ENCODE peak calls at places on chromosomes 12 and 14, in seven cellular contexts. U is tibial artery, X is type B pancreatic cell, O is body of pancreas, H is lower leg skin, N is foreskin fibroblast, F is AG10803. L is an unnamed sample.

GRCh38 chr12:57545809-57546437 is 1.1 kb downstream of the DCTN2 start:
- DNase-seq in U (no peak), X (no peak), O (no peak), H (no peak), N (no peak), F (no peak), L (no peak)

GRCh38 chr12:127083028-127083949 is 1183.7 kb upstream of the TMEM132C start:
- DNase-seq in U (no peak), X (no peak), O (peak), H (no peak), N (peak), F (peak), L (peak)

GRCh38 chr12:4289334-4289878 is 15.8 kb downstream of the CCND2 start:
- DNase-seq in U (no peak), X (no peak), O (no peak), H (no peak), N (no peak), F (no peak), L (no peak)

GRCh38 chr14:83798421-83798820 is 1731.5 kb upstream of the FLRT2 start:
- DNase-seq in U (no peak), X (no peak), O (no peak), H (no peak), N (no peak), F (no peak), L (no peak)

GRCh38 chr12:39402922-39403321 is 40.0 kb downstream of the KIF21A start:
- DNase-seq in U (no peak), X (no peak), O (no peak), H (no peak), N (no peak), F (no peak), L (peak)

GRCh38 chr14:20857630-20858261 is 33.4 kb upstream of the RNASE3 start:
- DNase-seq in U (peak), X (no peak), O (peak), H (peak), N (peak), F (peak), L (peak)

GRCh38 chr12:70733385-70733784 is 96.2 kb upstream of the PTPRB start:
- DNase-seq in U (no peak), X (no peak), O (no peak), H (no peak), N (peak), F (peak), L (peak)

GRCh38 chr12:19971396-19971802 is 396.9 kb upstream of the PDE3A start:
- DNase-seq in U (no peak), X (peak), O (peak), H (no peak), N (no peak), F (peak), L (peak)

GRCh38 chr14:104227806-104228205 is 89.4 kb downstream of the KIF26A start:
- DNase-seq in U (no peak), X (no peak), O (no peak), H (no peak), N (no peak), F (no peak), L (no peak)

GRCh38 chr12:121811434-121812319 is 7.9 kb downstream of the SETD1B start:
- DNase-seq in U (no peak), X (peak), O (peak), H (no peak), N (peak), F (peak), L (peak)

GRCh38 chr14:56147980-56148901 is 30.0 kb downstream of the PELI2 start:
- DNase-seq in U (no peak), X (no peak), O (no peak), H (no peak), N (no peak), F (no peak), L (no peak)

GRCh38 chr12:103855896-103856657 is 15.0 kb upstream of the NT5DC3 start:
- DNase-seq in U (no peak), X (no peak), O (no peak), H (no peak), N (no peak), F (no peak), L (peak)

GRCh38 chr12:93921511-93921910 is 226.9 kb upstream of the PLXNC1 start:
- DNase-seq in U (no peak), X (no peak), O (no peak), H (no peak), N (no peak), F (no peak), L (no peak)

GRCh38 chr12:95551305-95551704 is at the start of gene USP44:
- DNase-seq in U (no peak), X (no peak), O (no peak), H (no peak), N (no peak), F (no peak), L (no peak)

GRCh38 chr12:3888654-3889053 is 15.5 kb upstream of the PARP11 start:
- DNase-seq in U (no peak), X (no peak), O (no peak), H (no peak), N (no peak), F (no peak), L (no peak)

GRCh38 chr14:66568220-66568619 is 60.3 kb downstream of the GPHN start:
- DNase-seq in U (no peak), X (no peak), O (no peak), H (no peak), N (no peak), F (no peak), L (peak)

DNA sequence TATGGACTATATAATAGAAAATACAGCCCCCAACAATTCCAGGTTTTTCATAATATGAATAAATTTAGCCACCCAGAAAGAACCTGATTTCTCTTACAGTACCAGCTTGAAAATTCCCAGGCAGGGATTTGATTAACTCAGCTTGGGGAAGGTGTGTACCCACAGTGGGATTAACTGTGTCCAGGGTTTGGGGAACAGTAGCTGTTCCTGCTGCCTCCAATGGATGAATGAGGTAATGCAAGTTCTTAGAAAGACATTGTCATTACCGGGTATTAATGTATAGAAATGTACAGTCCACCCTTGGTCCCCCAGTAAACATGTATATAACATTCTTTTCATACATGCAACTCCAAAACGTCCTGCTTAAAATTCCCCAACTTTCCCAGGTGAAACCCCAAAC is 115.6 kb downstream of the LRIG3 start:
- DNase-seq in U (no peak), X (no peak), O (no peak), H (no peak), N (no peak), F (no peak), L (no peak)
- TF ChIP-seq CTCF in U (no peak), X (peak), O (peak), H (no peak), N (peak), F (peak), L (peak)

DNA sequence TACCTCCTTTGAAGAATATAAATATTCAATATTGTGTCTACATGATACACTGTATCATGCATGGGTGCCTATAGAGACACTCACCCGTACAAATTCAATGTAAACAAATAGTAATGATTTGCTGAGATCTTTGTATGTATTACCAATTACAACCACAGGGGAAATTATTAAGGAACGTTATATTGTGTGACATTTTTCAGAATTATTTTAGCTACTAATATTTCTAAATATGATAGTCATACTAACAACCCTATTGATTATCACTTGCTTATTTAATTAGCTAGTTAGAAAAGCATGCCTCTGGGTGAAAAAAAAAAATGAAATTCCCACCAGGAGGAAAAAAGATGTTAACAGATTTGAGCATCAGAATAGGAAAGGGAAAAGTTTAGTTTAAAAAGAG is 2.1 kb downstream of the SOX5 start:
- DNase-seq in U (no peak), X (no peak), O (no peak), H (no peak), N (no peak), F (no peak), L (no peak)
- TF ChIP-seq CTCF in U (no peak), X (peak), O (no peak), H (no peak), N (no peak), F (no peak), L (no peak)

GRCh38 chr14:31541702-31542101 is 19.5 kb upstream of the NUBPL start:
- DNase-seq in U (no peak), X (no peak), O (no peak), H (no peak), N (no peak), F (no peak), L (no peak)

GRCh38 chr14:31545328-31545727 is 15.9 kb upstream of the NUBPL start:
- DNase-seq in U (no peak), X (no peak), O (no peak), H (no peak), N (no peak), F (no peak), L (no peak)

GRCh38 chr14:31549817-31550216 is 11.4 kb upstream of the NUBPL start:
- DNase-seq in U (no peak), X (no peak), O (no peak), H (no peak), N (no peak), F (no peak), L (no peak)

DNA sequence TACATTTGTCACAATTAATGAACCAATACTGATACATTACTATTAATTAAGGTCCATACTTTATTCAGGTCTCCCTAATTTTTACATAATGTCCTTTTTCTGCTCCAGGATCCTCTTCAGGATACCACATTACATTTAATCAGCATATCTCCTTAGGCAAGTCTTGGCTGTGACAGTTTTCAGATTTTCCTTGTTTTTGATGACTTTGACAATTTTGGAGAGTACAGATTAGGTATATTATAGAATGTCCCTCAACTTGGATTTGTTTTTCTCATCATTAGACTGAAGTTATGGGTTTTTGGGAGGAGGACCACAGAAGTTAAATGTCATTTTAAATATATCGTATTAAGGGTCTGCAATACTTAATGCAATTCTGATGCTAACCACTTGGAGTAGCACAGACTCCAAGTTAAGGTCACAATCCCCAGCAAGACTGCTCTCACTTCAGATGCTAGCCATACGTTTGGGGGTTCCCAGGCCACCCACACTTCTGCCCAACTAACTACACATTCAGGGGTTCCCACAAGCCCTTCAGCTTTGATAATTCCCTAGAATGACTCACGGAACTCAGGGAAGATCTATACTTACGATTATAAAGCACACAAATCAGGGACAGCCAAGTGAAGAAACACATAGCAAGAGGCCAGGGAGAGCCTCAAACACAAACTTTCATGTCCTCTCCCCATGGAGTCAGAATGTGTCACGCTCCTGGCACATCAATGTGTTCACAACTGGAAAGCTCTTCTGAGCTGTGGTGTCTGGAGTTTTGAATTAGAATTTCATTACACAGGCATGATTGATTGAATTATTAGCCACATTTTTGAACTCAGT is 17.0 kb upstream of the NUBPL start:
- DNase-seq in U (no peak), X (no peak), O (no peak), H (no peak), N (no peak), F (no peak), L (peak)
- TF ChIP-seq CTCF in U (no peak), X (peak), O (no peak), H (no peak), N (peak), F (peak), L (peak)

GRCh38 chr12:120457133-120457532 is 10.9 kb downstream of the GATC start:
- DNase-seq in U (no peak), X (no peak), O (no peak), H (no peak), N (no peak), F (no peak), L (peak)
- TF ChIP-seq CTCF in U (no peak), X (peak), O (peak), H (no peak), N (peak), F (peak), L (peak)

DNA sequence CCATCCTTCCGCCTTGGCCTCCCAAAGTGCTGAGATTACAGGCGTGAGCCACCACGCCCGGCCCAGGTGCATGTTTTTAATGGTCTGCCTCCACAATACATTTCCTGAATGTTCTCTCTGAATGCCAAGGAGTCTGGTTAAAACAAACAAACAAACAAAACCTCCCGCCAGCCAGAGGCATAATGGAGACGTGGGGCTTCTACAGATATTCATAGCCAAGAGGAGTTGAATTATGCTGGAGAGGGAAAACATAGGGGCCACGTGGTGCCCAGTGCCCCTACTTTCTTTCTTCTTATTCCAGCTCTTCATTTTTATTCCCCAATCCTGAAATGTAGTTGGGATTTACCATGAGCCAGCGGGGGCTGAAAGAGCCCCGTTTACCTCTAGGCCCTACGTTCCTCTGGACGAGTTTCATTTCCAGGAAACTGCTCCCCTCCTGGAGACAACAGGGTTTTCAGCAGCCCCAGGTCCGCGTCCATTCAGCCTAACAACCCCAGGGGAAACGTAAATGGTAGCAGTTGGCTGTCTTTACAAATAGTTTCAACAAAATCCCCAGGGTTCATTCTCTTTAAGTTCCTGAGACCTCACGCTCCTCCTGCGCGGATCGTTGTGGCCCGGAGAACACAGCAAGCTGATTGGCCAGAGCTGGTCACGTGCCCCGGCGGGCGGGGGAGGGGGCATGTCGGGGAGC is 108.5 kb upstream of the ESRRB start:
- DNase-seq in U (peak), X (no peak), O (peak), H (peak), N (peak), F (peak), L (peak)
- TF ChIP-seq CTCF in U (no peak), X (peak), O (no peak), H (no peak), N (peak), F (peak), L (peak)

GRCh38 chr14:49896956-49897355 is 4.1 kb downstream of the ARF6 start:
- DNase-seq in U (no peak), X (no peak), O (no peak), H (no peak), N (no peak), F (no peak), L (no peak)
- TF ChIP-seq CTCF in U (no peak), X (peak), O (no peak), H (no peak), N (no peak), F (peak), L (no peak)

DNA sequence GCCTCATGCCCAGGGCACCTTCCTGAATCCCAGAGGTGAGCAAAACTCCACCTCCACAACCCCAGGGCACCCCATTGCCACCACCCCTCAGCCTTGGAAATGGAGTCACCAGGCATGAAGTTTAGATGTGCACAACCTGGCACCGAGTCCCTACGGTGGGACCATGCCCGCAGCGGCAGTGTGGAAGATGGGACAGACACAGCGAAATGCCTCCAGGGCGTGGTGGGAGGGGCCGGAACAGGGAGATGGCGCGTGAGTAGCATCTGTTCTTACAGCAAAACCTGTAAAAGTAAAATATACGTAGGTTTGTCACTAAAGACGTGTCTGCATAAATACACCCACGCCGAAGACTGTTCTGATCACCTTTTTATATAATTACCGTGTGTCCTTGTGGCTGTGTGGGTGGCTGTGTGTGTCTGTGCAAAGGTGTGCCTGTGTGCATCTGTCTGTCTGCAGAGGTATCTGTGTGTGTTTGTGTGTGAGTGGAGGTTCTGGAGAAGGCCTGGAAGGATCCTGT is 17.4 kb upstream of the DEGS2 start:
- DNase-seq in U (no peak), X (no peak), O (no peak), H (no peak), N (no peak), F (no peak), L (no peak)
- TF ChIP-seq CTCF in U (no peak), X (no peak), O (no peak), H (no peak), N (no peak), F (no peak), L (no peak)